ENCODE peak calls at places on chromosomes 7 and 10, in nine cellular contexts. One of them, this sample, is unnamed.

GRCh38 chr10:74930962-74931361 is 104.6 kb downstream of the KAT6B start:
- DNase-seq in Panc1: no peak
- DNase-seq in GM23338: no peak
- DNase-seq in SK-N-SH: no peak
- DNase-seq in A549: no peak
- DNase-seq in HepG2: no peak
- DNase-seq in HCT116: no peak
- DNase-seq in K562: no peak
- DNase-seq in GM12878: no peak
- DNase-seq in this sample: no peak

GRCh38 chr10:131790021-131790420 is 110.8 kb upstream of the PPP2R2D start:
- DNase-seq in Panc1: no peak
- DNase-seq in HepG2: no peak
- DNase-seq in GM23338: no peak
- DNase-seq in K562: peak
- DNase-seq in GM12878: no peak
- DNase-seq in HCT116: peak
- DNase-seq in A549: peak
- DNase-seq in SK-N-SH: no peak
- DNase-seq in this sample: no peak

GRCh38 chr7:37921876-37922275 is 1.4 kb downstream of the EPDR1 start:
- DNase-seq in HepG2: no peak
- DNase-seq in GM12878: no peak
- DNase-seq in SK-N-SH: no peak
- DNase-seq in Panc1: no peak
- DNase-seq in A549: no peak
- DNase-seq in HCT116: no peak
- DNase-seq in K562: no peak
- DNase-seq in GM23338: no peak
- DNase-seq in this sample: no peak

GRCh38 chr7:36186841-36187240 is 33.8 kb downstream of the EEPD1 start:
- DNase-seq in HCT116: no peak
- DNase-seq in GM12878: no peak
- DNase-seq in Panc1: no peak
- DNase-seq in K562: no peak
- DNase-seq in HepG2: peak
- DNase-seq in SK-N-SH: no peak
- DNase-seq in GM23338: no peak
- DNase-seq in A549: no peak
- DNase-seq in this sample: no peak

GRCh38 chr7:27329917-27330316 is 87.3 kb downstream of the EVX1 start:
- DNase-seq in A549: peak
- DNase-seq in K562: no peak
- DNase-seq in SK-N-SH: peak
- DNase-seq in GM23338: peak
- DNase-seq in GM12878: no peak
- DNase-seq in HepG2: no peak
- DNase-seq in Panc1: no peak
- DNase-seq in HCT116: no peak
- DNase-seq in this sample: no peak

GRCh38 chr7:90768301-90768700 is 172.2 kb downstream of the CDK14 start:
- DNase-seq in Panc1: no peak
- DNase-seq in HepG2: no peak
- DNase-seq in HCT116: no peak
- DNase-seq in A549: no peak
- DNase-seq in SK-N-SH: no peak
- DNase-seq in GM23338: no peak
- DNase-seq in K562: no peak
- DNase-seq in GM12878: no peak
- DNase-seq in this sample: no peak

GRCh38 chr10:2858452-2858851 is 208.9 kb upstream of the PFKP start:
- DNase-seq in GM23338: no peak
- DNase-seq in HCT116: no peak
- DNase-seq in A549: no peak
- DNase-seq in K562: no peak
- DNase-seq in Panc1: no peak
- DNase-seq in SK-N-SH: no peak
- DNase-seq in HepG2: no peak
- DNase-seq in GM12878: no peak
- DNase-seq in this sample: no peak

GRCh38 chr7:46229409-46229808 is 308.3 kb upstream of the IGFBP3 start:
- DNase-seq in SK-N-SH: no peak
- DNase-seq in Panc1: peak
- DNase-seq in K562: no peak
- DNase-seq in A549: peak
- DNase-seq in HCT116: no peak
- DNase-seq in GM23338: no peak
- DNase-seq in GM12878: no peak
- DNase-seq in HepG2: peak
- DNase-seq in this sample: no peak

GRCh38 chr7:51613911-51614344 is 297.3 kb upstream of the COBL start:
- DNase-seq in GM23338: no peak
- DNase-seq in HCT116: no peak
- DNase-seq in HepG2: no peak
- DNase-seq in Panc1: no peak
- DNase-seq in A549: no peak
- DNase-seq in GM12878: no peak
- DNase-seq in K562: no peak
- DNase-seq in SK-N-SH: no peak
- DNase-seq in this sample: no peak

GRCh38 chr10:93219347-93219746 is 145.7 kb downstream of the CYP26A1 start:
- DNase-seq in HepG2: no peak
- DNase-seq in SK-N-SH: no peak
- DNase-seq in HCT116: no peak
- DNase-seq in GM12878: no peak
- DNase-seq in GM23338: no peak
- DNase-seq in A549: no peak
- DNase-seq in Panc1: no peak
- DNase-seq in K562: no peak
- DNase-seq in this sample: no peak

GRCh38 chr7:87598234-87599009 is 2.3 kb downstream of the ABCB1 start:
- DNase-seq in SK-N-SH: no peak
- DNase-seq in GM23338: no peak
- DNase-seq in A549: no peak
- DNase-seq in Panc1: no peak
- DNase-seq in HCT116: no peak
- DNase-seq in K562: no peak
- DNase-seq in HepG2: no peak
- DNase-seq in GM12878: no peak
- DNase-seq in this sample: no peak

GRCh38 chr10:69744971-69745370 is 56.7 kb upstream of the COL13A1 start:
- DNase-seq in Panc1: no peak
- DNase-seq in HepG2: no peak
- DNase-seq in K562: no peak
- DNase-seq in A549: no peak
- DNase-seq in GM23338: no peak
- DNase-seq in GM12878: no peak
- DNase-seq in SK-N-SH: no peak
- DNase-seq in HCT116: no peak
- DNase-seq in this sample: no peak

DNA sequence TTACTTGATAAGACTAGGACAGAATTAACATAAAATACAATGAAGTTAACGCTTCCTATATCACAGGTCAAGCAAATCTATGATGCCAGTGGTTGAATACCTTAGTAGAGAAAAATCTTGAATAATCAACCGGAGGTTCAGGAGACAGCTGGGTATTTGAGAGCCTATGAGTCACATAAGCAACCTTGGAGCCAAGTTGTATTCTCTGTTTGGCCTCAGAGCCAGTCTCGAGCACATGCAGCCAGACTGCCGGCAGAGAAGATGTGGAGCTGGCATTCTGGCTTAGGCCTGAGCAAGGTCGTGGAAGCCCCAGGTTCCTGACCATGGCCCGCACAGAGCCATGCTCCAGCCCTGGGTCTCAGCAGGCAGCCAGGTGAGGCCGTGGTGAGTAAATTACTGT is 90.3 kb downstream of the FAM204A start:
- DNase-seq in HCT116: no peak
- DNase-seq in A549: no peak
- DNase-seq in SK-N-SH: no peak
- DNase-seq in Panc1: no peak
- DNase-seq in GM12878: no peak
- DNase-seq in HepG2: no peak
- DNase-seq in K562: no peak
- DNase-seq in GM23338: no peak
- DNase-seq in this sample: no peak
- TF ChIP-seq REST in HCT116: no peak
- TF ChIP-seq REST in A549: no peak
- TF ChIP-seq REST in SK-N-SH: no peak
- TF ChIP-seq REST in Panc1: no peak
- TF ChIP-seq REST in GM12878: no peak
- TF ChIP-seq REST in HepG2: no peak
- TF ChIP-seq REST in K562: no peak
- TF ChIP-seq REST in GM23338: no peak
- TF ChIP-seq REST in this sample: no peak

GRCh38 chr7:157930926-157931466 is 594.2 kb downstream of the DNAJB6 start:
- DNase-seq in HepG2: no peak
- DNase-seq in Panc1: no peak
- DNase-seq in GM12878: no peak
- DNase-seq in A549: no peak
- DNase-seq in GM23338: no peak
- DNase-seq in K562: no peak
- DNase-seq in SK-N-SH: no peak
- DNase-seq in HCT116: no peak
- DNase-seq in this sample: no peak

GRCh38 chr7:157929671-157930070 is 592.9 kb downstream of the DNAJB6 start:
- DNase-seq in GM23338: no peak
- DNase-seq in HCT116: no peak
- DNase-seq in HepG2: no peak
- DNase-seq in SK-N-SH: no peak
- DNase-seq in GM12878: no peak
- DNase-seq in K562: no peak
- DNase-seq in A549: no peak
- DNase-seq in Panc1: no peak
- DNase-seq in this sample: no peak

GRCh38 chr7:157928808-157929425 is 592.1 kb downstream of the DNAJB6 start:
- DNase-seq in HCT116: no peak
- DNase-seq in GM12878: no peak
- DNase-seq in K562: no peak
- DNase-seq in HepG2: no peak
- DNase-seq in GM23338: no peak
- DNase-seq in A549: no peak
- DNase-seq in Panc1: no peak
- DNase-seq in SK-N-SH: no peak
- DNase-seq in this sample: no peak

GRCh38 chr7:157930441-157930840 is 593.6 kb downstream of the DNAJB6 start:
- DNase-seq in GM23338: no peak
- DNase-seq in HepG2: no peak
- DNase-seq in SK-N-SH: no peak
- DNase-seq in K562: no peak
- DNase-seq in Panc1: no peak
- DNase-seq in HCT116: no peak
- DNase-seq in GM12878: no peak
- DNase-seq in A549: no peak
- DNase-seq in this sample: no peak

DNA sequence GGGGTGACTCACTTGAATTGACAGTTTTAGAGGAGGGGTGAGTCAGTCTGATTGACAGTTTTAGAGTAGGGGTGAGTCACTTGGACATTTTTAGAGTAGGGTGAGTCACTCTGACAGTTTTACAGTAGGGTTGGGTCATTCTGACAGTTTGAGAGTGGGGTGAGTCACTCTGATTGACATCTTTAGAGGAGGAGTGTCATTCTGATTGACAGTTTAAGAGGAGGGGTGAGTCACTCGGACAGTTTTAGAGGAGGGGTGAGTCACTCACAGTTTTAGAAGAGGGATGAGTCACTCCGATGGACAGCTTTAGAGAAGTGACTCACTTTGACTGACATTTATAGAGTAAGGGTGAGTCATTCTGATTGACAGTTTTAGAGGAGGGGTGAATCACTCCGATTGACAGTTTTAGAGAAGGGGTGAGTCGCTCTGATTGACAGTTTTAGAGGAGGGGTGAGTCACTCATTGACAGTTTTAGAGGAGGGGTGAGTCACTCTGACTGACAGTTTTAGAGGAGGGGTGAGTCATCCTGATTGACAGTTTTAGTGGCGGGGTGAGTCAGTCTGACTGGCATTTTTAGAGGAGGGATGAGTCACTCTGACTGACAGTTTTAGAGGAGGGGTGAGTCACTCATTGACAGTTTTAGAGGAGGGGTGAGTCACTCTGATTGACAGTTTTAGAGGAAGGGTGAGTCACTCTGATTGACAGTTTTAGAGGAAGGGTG is 595.9 kb downstream of the DNAJB6 start:
- DNase-seq in HCT116: peak
- DNase-seq in GM23338: no peak
- DNase-seq in K562: peak
- DNase-seq in SK-N-SH: no peak
- DNase-seq in GM12878: no peak
- DNase-seq in A549: no peak
- DNase-seq in HepG2: peak
- DNase-seq in Panc1: peak
- DNase-seq in this sample: peak
- TF ChIP-seq REST in HCT116: no peak
- TF ChIP-seq REST in GM23338: no peak
- TF ChIP-seq REST in K562: no peak
- TF ChIP-seq REST in SK-N-SH: no peak
- TF ChIP-seq REST in GM12878: no peak
- TF ChIP-seq REST in A549: no peak
- TF ChIP-seq REST in HepG2: no peak
- TF ChIP-seq REST in Panc1: no peak
- TF ChIP-seq REST in this sample: no peak

GRCh38 chr7:138089080-138089901 is 13.0 kb downstream of the AKR1D1 start:
- DNase-seq in SK-N-SH: no peak
- DNase-seq in GM23338: no peak
- DNase-seq in Panc1: peak
- DNase-seq in K562: no peak
- DNase-seq in GM12878: no peak
- DNase-seq in A549: peak
- DNase-seq in HepG2: peak
- DNase-seq in HCT116: no peak
- DNase-seq in this sample: peak
- TF ChIP-seq REST in SK-N-SH: no peak
- TF ChIP-seq REST in GM23338: no peak
- TF ChIP-seq REST in Panc1: no peak
- TF ChIP-seq REST in K562: no peak
- TF ChIP-seq REST in GM12878: no peak
- TF ChIP-seq REST in A549: no peak
- TF ChIP-seq REST in HepG2: no peak
- TF ChIP-seq REST in HCT116: no peak
- TF ChIP-seq REST in this sample: no peak

DNA sequence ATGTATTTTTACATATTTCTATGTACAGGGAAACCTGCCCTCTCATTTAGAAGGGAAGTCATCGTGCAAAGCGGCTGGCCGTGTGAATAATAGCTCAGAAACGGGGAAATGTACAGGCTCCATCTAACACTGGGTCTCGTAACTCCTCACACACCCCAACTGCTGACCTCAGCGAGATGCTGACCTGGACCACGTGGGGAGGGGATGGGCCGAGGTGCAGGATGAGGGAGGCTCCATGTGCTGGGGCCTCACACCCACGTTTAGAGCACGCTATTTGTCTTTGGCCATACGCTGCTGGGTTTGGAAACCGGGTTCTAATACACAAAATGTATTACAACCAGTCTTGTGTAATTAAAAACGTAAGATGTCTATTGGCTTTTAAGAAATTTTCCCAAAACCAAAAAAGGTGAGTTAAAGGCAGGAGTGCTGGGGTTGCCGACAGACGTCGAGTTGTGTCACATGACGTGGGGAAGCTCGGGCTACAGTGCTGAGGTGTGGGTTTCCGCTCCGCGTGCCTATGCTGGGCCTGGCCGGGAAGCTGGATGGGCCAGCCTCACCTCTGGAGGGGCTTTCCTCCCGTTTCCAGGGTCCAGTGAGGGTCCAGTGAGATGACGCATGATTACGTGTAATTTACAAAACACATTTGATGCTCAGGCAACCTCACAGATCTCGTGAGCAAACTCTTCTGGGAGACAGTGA is 215.6 kb downstream of the DNAJB6 start:
- DNase-seq in SK-N-SH: no peak
- DNase-seq in GM23338: no peak
- DNase-seq in GM12878: no peak
- DNase-seq in K562: no peak
- DNase-seq in Panc1: no peak
- DNase-seq in HCT116: no peak
- DNase-seq in A549: no peak
- DNase-seq in HepG2: no peak
- DNase-seq in this sample: no peak
- TF ChIP-seq REST in SK-N-SH: no peak
- TF ChIP-seq REST in GM23338: no peak
- TF ChIP-seq REST in GM12878: no peak
- TF ChIP-seq REST in K562: no peak
- TF ChIP-seq REST in Panc1: no peak
- TF ChIP-seq REST in HCT116: no peak
- TF ChIP-seq REST in A549: no peak
- TF ChIP-seq REST in HepG2: no peak
- TF ChIP-seq REST in this sample: no peak